ENCODE peak calls at places on chromosome 16, in seven cellular contexts. G, T, J, P, O, V and K are unnamed samples.

GRCh38 chr16:85825326-85825725 is 25.8 kb downstream of the COX4I1 start:
- DNase-seq in G (no peak), T (no peak), P (no peak), O (no peak), V (no peak), J (no peak), K (no peak)

GRCh38 chr16:74660383-74660782 is 6.3 kb downstream of the RFWD3 start:
- DNase-seq in V (no peak), T (no peak), G (no peak), J (no peak), P (no peak), O (no peak), K (no peak)

GRCh38 chr16:2243781-2244180 is 7.5 kb downstream of the DNASE1L2 start:
- DNase-seq in T (peak), V (no peak), J (no peak), P (no peak), G (no peak), O (no peak), K (no peak)

GRCh38 chr16:70289229-70290098 is at the start of gene AARS1:
- DNase-seq in J (peak), V (peak), P (peak), T (peak), O (peak), G (peak), K (peak)

GRCh38 chr16:67563708-67564468 is 1.6 kb downstream of the CTCF start:
- DNase-seq in V (peak), P (no peak), J (no peak), O (peak), G (no peak), T (peak), K (no peak)

GRCh38 chr16:48053346-48053745 is 102.4 kb downstream of the ABCC12 start:
- DNase-seq in V (no peak), O (no peak), T (no peak), P (no peak), J (no peak), G (peak), K (no peak)

GRCh38 chr16:29876186-29876577 is 13.2 kb upstream of the CDIPT start:
- DNase-seq in G (no peak), P (no peak), V (no peak), O (peak), T (no peak), J (no peak), K (no peak)

GRCh38 chr16:88978608-88979346 is 1.8 kb upstream of the CBFA2T3 start:
- DNase-seq in J (peak), V (no peak), O (peak), T (no peak), G (no peak), P (peak), K (peak)

GRCh38 chr16:77298638-77299360 is 99.6 kb downstream of the SYCE1L start:
- DNase-seq in G (no peak), O (no peak), V (no peak), T (no peak), P (no peak), J (no peak), K (no peak)

GRCh38 chr16:31362476-31363405 is 7.8 kb downstream of the ITGAX start:
- DNase-seq in P (no peak), G (no peak), J (no peak), O (no peak), V (no peak), T (no peak), K (no peak)

GRCh38 chr16:88957887-88958577 is 19.0 kb downstream of the CBFA2T3 start:
- DNase-seq in O (no peak), V (no peak), G (no peak), P (no peak), J (no peak), T (no peak), K (no peak)

GRCh38 chr16:1997591-1998359 is 8.0 kb downstream of the SYNGR3 start:
- DNase-seq in T (no peak), G (no peak), V (no peak), P (no peak), J (no peak), O (no peak), K (no peak)

GRCh38 chr16:83915081-83915480 is 16.2 kb downstream of the MLYCD start:
- DNase-seq in T (no peak), V (no peak), O (no peak), G (no peak), P (no peak), J (peak), K (no peak)

GRCh38 chr16:8928467-8928957 is 35.2 kb downstream of the USP7 start:
- DNase-seq in G (no peak), P (peak), V (no peak), J (no peak), T (no peak), O (peak), K (no peak)

GRCh38 chr16:20675488-20676267 is 21.8 kb downstream of the ACSM1 start:
- DNase-seq in P (peak), T (no peak), O (peak), V (peak), J (no peak), G (peak), K (no peak)

GRCh38 chr16:54540525-54541180 is 254.1 kb upstream of the IRX3 start:
- DNase-seq in G (no peak), O (no peak), P (no peak), V (no peak), T (no peak), J (no peak), K (no peak)

GRCh38 chr16:84115919-84116719 is 623 bp downstream of the MBTPS1 start:
- DNase-seq in G (no peak), J (peak), P (no peak), V (peak), T (no peak), O (peak), K (peak)

GRCh38 chr16:457732-458400 is 32.4 kb downstream of the RAB11FIP3 start:
- DNase-seq in P (no peak), G (no peak), O (no peak), J (no peak), T (peak), V (no peak), K (no peak)
- TF ChIP-seq POLR2AphosphoS5 in P (no peak), G (no peak), O (no peak), J (no peak), T (no peak), V (no peak), K (no peak)

GRCh38 chr16:12166271-12166670 is 189.7 kb downstream of the SNX29 start:
- DNase-seq in P (no peak), J (no peak), G (no peak), T (no peak), O (no peak), V (no peak), K (no peak)

GRCh38 chr16:12170103-12171025 is 193.8 kb downstream of the SNX29 start:
- DNase-seq in P (no peak), O (no peak), T (no peak), V (no peak), J (no peak), G (no peak), K (no peak)

GRCh38 chr16:12171206-12171605 is 194.7 kb downstream of the SNX29 start:
- DNase-seq in T (no peak), P (no peak), V (no peak), J (no peak), G (no peak), O (no peak), K (no peak)

GRCh38 chr16:12171706-12172105 is 195.2 kb downstream of the SNX29 start:
- DNase-seq in V (no peak), T (no peak), O (no peak), G (no peak), P (no peak), J (no peak), K (no peak)

DNA sequence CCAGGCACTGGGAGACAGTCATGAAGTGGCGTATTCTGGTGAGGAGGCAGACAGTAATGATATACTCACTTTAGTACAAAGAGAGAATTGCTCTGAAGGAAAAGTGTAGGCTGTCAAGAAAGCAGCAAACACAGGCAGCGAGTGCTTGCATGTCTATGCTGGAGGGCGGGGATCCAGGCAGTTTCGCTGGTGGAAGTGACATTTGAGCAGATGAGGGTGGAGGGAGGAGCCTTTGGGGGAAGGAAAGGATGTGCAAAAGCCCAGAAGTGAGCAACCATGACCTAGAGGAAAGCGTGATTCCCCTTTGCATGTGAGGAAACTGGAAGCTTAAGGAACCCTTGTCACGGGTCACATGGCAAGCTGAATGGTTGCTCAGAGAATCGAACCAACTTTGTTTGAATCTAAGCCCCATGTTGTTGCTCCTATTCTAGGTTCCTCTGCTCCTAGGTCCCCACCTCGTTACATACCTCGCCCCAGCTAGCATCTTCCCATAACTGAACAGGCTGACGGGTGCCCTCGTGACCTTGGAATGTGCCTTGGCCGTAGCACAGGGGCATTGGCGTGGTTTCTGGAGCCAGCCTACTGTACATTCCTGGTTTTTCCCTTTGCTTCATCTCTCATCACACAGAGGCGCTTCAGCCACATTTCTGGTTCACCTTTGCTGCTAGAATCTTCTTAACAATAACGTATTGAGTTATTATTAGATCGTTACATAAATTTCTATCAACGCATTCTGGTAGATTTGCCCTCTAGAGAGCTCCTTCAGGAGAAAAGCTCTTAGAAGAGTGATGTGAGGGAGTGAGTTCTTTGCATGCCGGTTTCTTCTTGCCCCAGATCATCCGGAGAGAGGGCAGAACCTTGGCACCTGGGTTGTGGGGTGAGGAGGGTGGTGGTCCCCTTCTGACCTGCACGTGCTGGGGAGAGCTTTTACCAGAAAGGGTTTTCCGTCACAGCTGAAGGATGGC is 191.8 kb downstream of the SNX29 start:
- DNase-seq in V (no peak), J (no peak), O (no peak), G (no peak), T (no peak), P (no peak), K (no peak)
- TF ChIP-seq TAF1 in V (no peak), J (no peak), O (no peak), G (no peak), T (no peak), P (no peak), K (no peak)

GRCh38 chr16:50266337-50267091 is at the start of gene ADCY7:
- DNase-seq in J (peak), O (peak), P (no peak), T (peak), V (no peak), G (no peak), K (peak)
- TF ChIP-seq POLR2AphosphoS5 in J (no peak), O (peak), P (peak), T (peak), V (no peak), G (no peak), K (peak)

GRCh38 chr16:27582883-27583282 is 32.9 kb downstream of the KATNIP start:
- DNase-seq in O (no peak), P (no peak), T (no peak), G (no peak), J (no peak), V (no peak), K (no peak)
- TF ChIP-seq TAF1 in O (no peak), P (no peak), T (no peak), G (no peak), J (no peak), V (no peak), K (no peak)